ENCODE peak calls at places on chromosomes 7 and 10, in ten cellular contexts. One of them, this sample, is unnamed.

GRCh38 chr7:151592868-151593486 is 73.3 kb upstream of the RHEB start:
- DNase-seq in stomach: no peak
- DNase-seq in neural crest cell: no peak
- DNase-seq in lower leg skin: peak
- DNase-seq in B cell: no peak
- DNase-seq in CD8-positive, alpha-beta T cell: no peak
- DNase-seq in ascending aorta: no peak
- DNase-seq in progenitor cell of endocrine pancreas: no peak
- DNase-seq in endothelial cell: no peak
- DNase-seq in cardiac muscle cell: no peak
- DNase-seq in this sample: no peak

GRCh38 chr10:70296406-70296899 is 12.6 kb upstream of the NPFFR1 start:
- DNase-seq in stomach: peak
- DNase-seq in neural crest cell: no peak
- DNase-seq in lower leg skin: peak
- DNase-seq in B cell: no peak
- DNase-seq in CD8-positive, alpha-beta T cell: no peak
- DNase-seq in ascending aorta: peak
- DNase-seq in progenitor cell of endocrine pancreas: no peak
- DNase-seq in endothelial cell: no peak
- DNase-seq in cardiac muscle cell: no peak
- DNase-seq in this sample: peak

GRCh38 chr7:77980087-77980713 is 181.6 kb downstream of the PHTF2 start:
- DNase-seq in stomach: no peak
- DNase-seq in neural crest cell: no peak
- DNase-seq in lower leg skin: no peak
- DNase-seq in B cell: no peak
- DNase-seq in CD8-positive, alpha-beta T cell: no peak
- DNase-seq in ascending aorta: no peak
- DNase-seq in progenitor cell of endocrine pancreas: no peak
- DNase-seq in endothelial cell: no peak
- DNase-seq in cardiac muscle cell: no peak
- DNase-seq in this sample: no peak

GRCh38 chr7:138753611-138754010 is 44.2 kb upstream of the TMEM213 start:
- DNase-seq in stomach: no peak
- DNase-seq in neural crest cell: no peak
- DNase-seq in lower leg skin: no peak
- DNase-seq in B cell: no peak
- DNase-seq in CD8-positive, alpha-beta T cell: no peak
- DNase-seq in ascending aorta: no peak
- DNase-seq in progenitor cell of endocrine pancreas: no peak
- DNase-seq in endothelial cell: no peak
- DNase-seq in cardiac muscle cell: no peak
- DNase-seq in this sample: no peak

GRCh38 chr7:28701731-28702130 is 256.4 kb downstream of the TRIL start:
- DNase-seq in stomach: no peak
- DNase-seq in neural crest cell: no peak
- DNase-seq in lower leg skin: no peak
- DNase-seq in B cell: no peak
- DNase-seq in CD8-positive, alpha-beta T cell: no peak
- DNase-seq in ascending aorta: no peak
- DNase-seq in progenitor cell of endocrine pancreas: no peak
- DNase-seq in endothelial cell: no peak
- DNase-seq in cardiac muscle cell: no peak
- DNase-seq in this sample: no peak

GRCh38 chr10:106038246-106038645 is 1126.3 kb downstream of the SORCS1 start:
- DNase-seq in stomach: no peak
- DNase-seq in neural crest cell: no peak
- DNase-seq in lower leg skin: no peak
- DNase-seq in B cell: no peak
- DNase-seq in CD8-positive, alpha-beta T cell: no peak
- DNase-seq in ascending aorta: no peak
- DNase-seq in progenitor cell of endocrine pancreas: no peak
- DNase-seq in endothelial cell: no peak
- DNase-seq in cardiac muscle cell: no peak
- DNase-seq in this sample: no peak

GRCh38 chr7:158033196-158033595 is 554.4 kb downstream of the PTPRN2 start:
- DNase-seq in stomach: no peak
- DNase-seq in neural crest cell: no peak
- DNase-seq in lower leg skin: peak
- DNase-seq in B cell: no peak
- DNase-seq in CD8-positive, alpha-beta T cell: no peak
- DNase-seq in ascending aorta: no peak
- DNase-seq in progenitor cell of endocrine pancreas: no peak
- DNase-seq in endothelial cell: no peak
- DNase-seq in cardiac muscle cell: no peak
- DNase-seq in this sample: peak

GRCh38 chr7:17256375-17256774 is 42.1 kb upstream of the AHR start:
- DNase-seq in stomach: no peak
- DNase-seq in neural crest cell: no peak
- DNase-seq in lower leg skin: no peak
- DNase-seq in B cell: no peak
- DNase-seq in CD8-positive, alpha-beta T cell: no peak
- DNase-seq in ascending aorta: no peak
- DNase-seq in progenitor cell of endocrine pancreas: no peak
- DNase-seq in endothelial cell: no peak
- DNase-seq in cardiac muscle cell: no peak
- DNase-seq in this sample: no peak

GRCh38 chr7:97971120-97971989 is 18.6 kb downstream of the OCM2 start:
- DNase-seq in stomach: no peak
- DNase-seq in neural crest cell: no peak
- DNase-seq in lower leg skin: no peak
- DNase-seq in B cell: no peak
- DNase-seq in CD8-positive, alpha-beta T cell: no peak
- DNase-seq in ascending aorta: peak
- DNase-seq in progenitor cell of endocrine pancreas: no peak
- DNase-seq in endothelial cell: no peak
- DNase-seq in cardiac muscle cell: peak
- DNase-seq in this sample: no peak

GRCh38 chr7:70392870-70393269 is 739.1 kb upstream of the GALNT17 start:
- DNase-seq in stomach: no peak
- DNase-seq in neural crest cell: peak
- DNase-seq in lower leg skin: no peak
- DNase-seq in B cell: no peak
- DNase-seq in CD8-positive, alpha-beta T cell: no peak
- DNase-seq in ascending aorta: no peak
- DNase-seq in progenitor cell of endocrine pancreas: peak
- DNase-seq in endothelial cell: no peak
- DNase-seq in cardiac muscle cell: no peak
- DNase-seq in this sample: no peak

GRCh38 chr10:44998146-44998631 is 2.5 kb upstream of the ZNF22 start:
- DNase-seq in stomach: no peak
- DNase-seq in neural crest cell: no peak
- DNase-seq in lower leg skin: no peak
- DNase-seq in B cell: no peak
- DNase-seq in CD8-positive, alpha-beta T cell: no peak
- DNase-seq in ascending aorta: no peak
- DNase-seq in progenitor cell of endocrine pancreas: no peak
- DNase-seq in endothelial cell: no peak
- DNase-seq in cardiac muscle cell: no peak
- DNase-seq in this sample: peak

GRCh38 chr7:24851791-24852190 is 94.5 kb upstream of the GSDME start:
- DNase-seq in stomach: no peak
- DNase-seq in neural crest cell: no peak
- DNase-seq in lower leg skin: no peak
- DNase-seq in B cell: no peak
- DNase-seq in CD8-positive, alpha-beta T cell: no peak
- DNase-seq in ascending aorta: no peak
- DNase-seq in progenitor cell of endocrine pancreas: no peak
- DNase-seq in endothelial cell: no peak
- DNase-seq in cardiac muscle cell: no peak
- DNase-seq in this sample: no peak

GRCh38 chr10:73910764-73911552 is at the start of gene PLAU:
- DNase-seq in stomach: peak
- DNase-seq in neural crest cell: peak
- DNase-seq in lower leg skin: peak
- DNase-seq in B cell: no peak
- DNase-seq in CD8-positive, alpha-beta T cell: no peak
- DNase-seq in ascending aorta: peak
- DNase-seq in progenitor cell of endocrine pancreas: peak
- DNase-seq in endothelial cell: peak
- DNase-seq in cardiac muscle cell: peak
- DNase-seq in this sample: no peak

GRCh38 chr7:8177109-8177933 is 84.6 kb downstream of the ICA1 start:
- DNase-seq in stomach: no peak
- DNase-seq in neural crest cell: no peak
- DNase-seq in lower leg skin: no peak
- DNase-seq in B cell: peak
- DNase-seq in CD8-positive, alpha-beta T cell: no peak
- DNase-seq in ascending aorta: no peak
- DNase-seq in progenitor cell of endocrine pancreas: no peak
- DNase-seq in endothelial cell: no peak
- DNase-seq in cardiac muscle cell: no peak
- DNase-seq in this sample: no peak

GRCh38 chr7:142669074-142669654 is 80.1 kb upstream of the PRSS1 start:
- DNase-seq in stomach: no peak
- DNase-seq in neural crest cell: no peak
- DNase-seq in lower leg skin: no peak
- DNase-seq in B cell: no peak
- DNase-seq in CD8-positive, alpha-beta T cell: no peak
- DNase-seq in ascending aorta: no peak
- DNase-seq in progenitor cell of endocrine pancreas: no peak
- DNase-seq in endothelial cell: no peak
- DNase-seq in cardiac muscle cell: no peak
- DNase-seq in this sample: no peak

GRCh38 chr7:66413379-66414114 is 208.4 kb downstream of the TPST1 start:
- DNase-seq in stomach: peak
- DNase-seq in neural crest cell: peak
- DNase-seq in lower leg skin: peak
- DNase-seq in B cell: peak
- DNase-seq in CD8-positive, alpha-beta T cell: peak
- DNase-seq in ascending aorta: peak
- DNase-seq in progenitor cell of endocrine pancreas: peak
- DNase-seq in endothelial cell: peak
- DNase-seq in cardiac muscle cell: peak
- DNase-seq in this sample: peak

GRCh38 chr7:20030915-20031362 is 186.2 kb downstream of the MACC1 start:
- DNase-seq in stomach: no peak
- DNase-seq in neural crest cell: no peak
- DNase-seq in lower leg skin: no peak
- DNase-seq in B cell: no peak
- DNase-seq in CD8-positive, alpha-beta T cell: no peak
- DNase-seq in ascending aorta: no peak
- DNase-seq in progenitor cell of endocrine pancreas: no peak
- DNase-seq in endothelial cell: no peak
- DNase-seq in cardiac muscle cell: no peak
- DNase-seq in this sample: no peak

GRCh38 chr10:15436696-15437095 is 65.6 kb upstream of the FAM171A1 start:
- DNase-seq in stomach: no peak
- DNase-seq in neural crest cell: no peak
- DNase-seq in lower leg skin: no peak
- DNase-seq in B cell: no peak
- DNase-seq in CD8-positive, alpha-beta T cell: no peak
- DNase-seq in ascending aorta: no peak
- DNase-seq in progenitor cell of endocrine pancreas: no peak
- DNase-seq in endothelial cell: no peak
- DNase-seq in cardiac muscle cell: no peak
- DNase-seq in this sample: no peak
- TF ChIP-seq CTCF in stomach: no peak
- TF ChIP-seq CTCF in neural crest cell: no peak
- TF ChIP-seq CTCF in lower leg skin: no peak
- TF ChIP-seq CTCF in B cell: no peak
- TF ChIP-seq CTCF in CD8-positive, alpha-beta T cell: no peak
- TF ChIP-seq CTCF in ascending aorta: no peak
- TF ChIP-seq CTCF in progenitor cell of endocrine pancreas: no peak
- TF ChIP-seq CTCF in endothelial cell: no peak
- TF ChIP-seq CTCF in cardiac muscle cell: no peak
- TF ChIP-seq CTCF in this sample: no peak

GRCh38 chr10:31393844-31394243 is 74.8 kb downstream of the ZEB1 start:
- DNase-seq in stomach: no peak
- DNase-seq in neural crest cell: no peak
- DNase-seq in lower leg skin: no peak
- DNase-seq in B cell: no peak
- DNase-seq in CD8-positive, alpha-beta T cell: no peak
- DNase-seq in ascending aorta: no peak
- DNase-seq in progenitor cell of endocrine pancreas: no peak
- DNase-seq in endothelial cell: no peak
- DNase-seq in cardiac muscle cell: no peak
- DNase-seq in this sample: no peak
- TF ChIP-seq CTCF in stomach: no peak
- TF ChIP-seq CTCF in neural crest cell: no peak
- TF ChIP-seq CTCF in lower leg skin: no peak
- TF ChIP-seq CTCF in B cell: no peak
- TF ChIP-seq CTCF in CD8-positive, alpha-beta T cell: no peak
- TF ChIP-seq CTCF in ascending aorta: no peak
- TF ChIP-seq CTCF in progenitor cell of endocrine pancreas: no peak
- TF ChIP-seq CTCF in endothelial cell: no peak
- TF ChIP-seq CTCF in cardiac muscle cell: no peak
- TF ChIP-seq CTCF in this sample: no peak

DNA sequence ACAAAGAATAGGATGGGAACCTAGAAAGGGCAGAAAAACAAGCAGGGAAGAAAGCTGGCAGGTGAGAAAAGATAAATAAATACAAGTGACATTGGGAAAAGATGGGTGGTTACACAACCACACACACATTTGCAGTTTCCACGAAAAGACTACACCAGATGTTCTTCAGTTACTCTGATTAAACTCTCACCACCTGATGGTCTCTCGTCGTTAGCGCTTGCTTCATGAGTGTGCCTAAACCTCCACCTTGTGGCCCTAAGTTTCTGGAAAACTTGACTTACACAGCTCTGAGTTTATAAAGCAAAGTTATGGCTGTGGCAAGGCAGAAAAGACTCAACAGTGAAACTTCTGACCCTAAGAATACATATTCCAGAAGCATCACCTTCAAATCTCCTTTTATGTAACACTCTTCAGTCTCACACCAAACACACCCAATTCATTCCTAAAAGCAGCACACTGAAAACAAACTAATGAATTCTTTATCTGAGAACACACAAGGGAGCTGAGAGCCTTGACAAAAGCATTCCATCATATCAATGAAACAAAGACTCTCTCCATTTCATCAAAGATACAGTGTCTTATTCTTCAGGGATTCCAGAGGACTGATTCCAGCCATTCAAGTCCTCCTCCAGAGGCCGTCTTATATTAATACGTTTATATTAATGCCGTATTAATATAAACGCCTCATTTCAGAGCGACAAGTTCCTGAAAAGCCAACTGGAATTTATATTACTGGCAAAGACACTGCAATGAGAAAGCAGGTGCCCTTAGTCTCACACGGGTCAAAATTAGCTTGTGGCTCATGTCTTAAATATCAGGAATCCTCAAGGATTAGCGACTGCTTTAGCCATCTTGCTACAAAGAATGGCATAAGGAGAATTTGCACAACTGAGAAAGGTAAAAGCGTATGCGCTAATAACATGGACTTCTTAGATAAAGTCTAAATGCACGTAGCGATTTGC is 77.6 kb downstream of the RNF216 start:
- DNase-seq in stomach: no peak
- DNase-seq in neural crest cell: no peak
- DNase-seq in lower leg skin: no peak
- DNase-seq in B cell: no peak
- DNase-seq in CD8-positive, alpha-beta T cell: no peak
- DNase-seq in ascending aorta: no peak
- DNase-seq in progenitor cell of endocrine pancreas: no peak
- DNase-seq in endothelial cell: no peak
- DNase-seq in cardiac muscle cell: no peak
- DNase-seq in this sample: no peak
- TF ChIP-seq CTCF in stomach: no peak
- TF ChIP-seq CTCF in neural crest cell: no peak
- TF ChIP-seq CTCF in lower leg skin: no peak
- TF ChIP-seq CTCF in B cell: no peak
- TF ChIP-seq CTCF in CD8-positive, alpha-beta T cell: no peak
- TF ChIP-seq CTCF in ascending aorta: no peak
- TF ChIP-seq CTCF in progenitor cell of endocrine pancreas: no peak
- TF ChIP-seq CTCF in endothelial cell: no peak
- TF ChIP-seq CTCF in cardiac muscle cell: no peak
- TF ChIP-seq CTCF in this sample: no peak

GRCh38 chr7:95342642-95343252 is 18.4 kb upstream of the PON1 start:
- DNase-seq in stomach: no peak
- DNase-seq in neural crest cell: no peak
- DNase-seq in lower leg skin: no peak
- DNase-seq in B cell: no peak
- DNase-seq in CD8-positive, alpha-beta T cell: no peak
- DNase-seq in ascending aorta: no peak
- DNase-seq in progenitor cell of endocrine pancreas: no peak
- DNase-seq in endothelial cell: no peak
- DNase-seq in cardiac muscle cell: no peak
- DNase-seq in this sample: no peak
- TF ChIP-seq CTCF in stomach: no peak
- TF ChIP-seq CTCF in neural crest cell: peak
- TF ChIP-seq CTCF in lower leg skin: no peak
- TF ChIP-seq CTCF in B cell: no peak
- TF ChIP-seq CTCF in CD8-positive, alpha-beta T cell: no peak
- TF ChIP-seq CTCF in ascending aorta: no peak
- TF ChIP-seq CTCF in progenitor cell of endocrine pancreas: peak
- TF ChIP-seq CTCF in endothelial cell: peak
- TF ChIP-seq CTCF in cardiac muscle cell: peak
- TF ChIP-seq CTCF in this sample: peak

This sample was measured in breast epithelium.